ENCODE peak calls at places on chromosomes 16 and 17, in eight cellular contexts. E is tibial nerve, B is upper lobe of left lung, Z is stomach, Y is heart left ventricle, O is A549, U is Peyer's patch, R is transverse colon. S is an unnamed sample. For H3K4me1, the result is how much of the 10 kb centered on the place peaks cover.

GRCh38 chr16:2086812-2087425 is 39.1 kb downstream of the TSC2 start:
- DNase-seq in E (no peak), B (peak), Z (no peak), Y (no peak), O (no peak), U (no peak), R (no peak), S (no peak)

GRCh38 chr17:74433421-74434121 is 1.7 kb downstream of the GPRC5C start:
- DNase-seq in E (no peak), B (peak), Z (peak), Y (no peak), O (no peak), U (no peak), R (no peak), S (no peak)

GRCh38 chr17:59502800-59503199 is 62.6 kb upstream of the DHX40 start:
- DNase-seq in E (no peak), B (no peak), Z (no peak), Y (no peak), O (no peak), U (no peak), R (no peak), S (no peak)

GRCh38 chr16:1871974-1872635 is at the start of gene MEIOB:
- DNase-seq in E (no peak), B (peak), Z (no peak), Y (no peak), O (peak), U (no peak), R (peak), S (no peak)

GRCh38 chr17:73285916-73286862 is 24.5 kb upstream of the CPSF4L start:
- DNase-seq in E (no peak), B (peak), Z (no peak), Y (no peak), O (no peak), U (no peak), R (no peak), S (no peak)

GRCh38 chr17:75102385-75102821 is 7.4 kb upstream of the ARMC7 start:
- DNase-seq in E (no peak), B (no peak), Z (no peak), Y (no peak), O (no peak), U (peak), R (no peak), S (no peak)

GRCh38 chr17:17582372-17582771 is 9.1 kb downstream of the PEMT start:
- DNase-seq in E (no peak), B (no peak), Z (no peak), Y (no peak), O (no peak), U (no peak), R (no peak), S (no peak)

GRCh38 chr16:88654363-88655052 is 3.7 kb upstream of the CYBA start:
- DNase-seq in E (no peak), B (no peak), Z (no peak), Y (no peak), O (no peak), U (no peak), R (no peak), S (no peak)

GRCh38 chr17:76382305-76382802 is 2.1 kb upstream of the SPHK1 start:
- DNase-seq in E (no peak), B (peak), Z (no peak), Y (no peak), O (no peak), U (no peak), R (no peak), S (no peak)

GRCh38 chr17:17860761-17861107 is 23.9 kb upstream of the SREBF1 start:
- DNase-seq in E (no peak), B (no peak), Z (no peak), Y (no peak), O (no peak), U (no peak), R (no peak), S (no peak)

GRCh38 chr16:69404275-69404805 is 18.5 kb upstream of the TERF2 start:
- DNase-seq in E (no peak), B (no peak), Z (peak), Y (no peak), O (peak), U (no peak), R (peak), S (peak)

GRCh38 chr16:65634291-65634690 is 512.4 kb upstream of the CDH11 start:
- DNase-seq in E (no peak), B (no peak), Z (no peak), Y (no peak), O (no peak), U (no peak), R (no peak), S (no peak)

GRCh38 chr17:39808409-39808997 is 55.6 kb downstream of the IKZF3 start:
- DNase-seq in E (no peak), B (no peak), Z (no peak), Y (no peak), O (no peak), U (no peak), R (no peak), S (no peak)

GRCh38 chr16:73232555-73233422 is 184.9 kb upstream of the ZFHX3 start:
- DNase-seq in E (no peak), B (no peak), Z (no peak), Y (peak), O (peak), U (no peak), R (peak), S (peak)

GRCh38 chr16:55437627-55438026 is 41.4 kb upstream of the MMP2 start:
- DNase-seq in E (peak), B (no peak), Z (no peak), Y (no peak), O (no peak), U (no peak), R (no peak), S (no peak)

GRCh38 chr17:7072406-7072805 is 7.6 kb downstream of the CLEC10A start:
- DNase-seq in E (no peak), B (no peak), Z (no peak), Y (no peak), O (no peak), U (no peak), R (no peak), S (no peak)

GRCh38 chr16:14668556-14669223 is 25.4 kb downstream of the PLA2G10 start:
- DNase-seq in E (no peak), B (no peak), Z (no peak), Y (no peak), O (no peak), U (no peak), R (peak), S (no peak)

GRCh38 chr17:42287305-42288077 is 807 bp upstream of the STAT5A start:
- DNase-seq in E (peak), B (no peak), Z (peak), Y (peak), O (no peak), U (peak), R (peak), S (peak)

GRCh38 chr16:72464597-72465368 is 292.8 kb upstream of the PMFBP1 start:
- DNase-seq in E (no peak), B (no peak), Z (no peak), Y (no peak), O (no peak), U (no peak), R (no peak), S (no peak)

GRCh38 chr16:66623755-66624154 is 19.3 kb downstream of the CMTM3 start:
- DNase-seq in E (no peak), B (no peak), Z (no peak), Y (no peak), O (no peak), U (no peak), R (no peak), S (no peak)

GRCh38 chr16:59342669-59343068 is 608.6 kb upstream of the GOT2 start:
- DNase-seq in E (no peak), B (no peak), Z (no peak), Y (no peak), O (no peak), U (no peak), R (no peak), S (no peak)

GRCh38 chr16:66569131-66569530 is 2.9 kb downstream of the CMTM1 start:
- DNase-seq in E (no peak), B (no peak), Z (no peak), Y (no peak), O (no peak), U (no peak), R (no peak), S (no peak)

GRCh38 chr16:57479422-57480126 is 6.7 kb downstream of the DOK4 start:
- DNase-seq in E (no peak), B (no peak), Z (peak), Y (peak), O (no peak), U (no peak), R (peak), S (no peak)

GRCh38 chr17:80908776-80909175 is 82.9 kb upstream of the CHMP6 start:
- DNase-seq in E (no peak), B (peak), Z (no peak), Y (no peak), O (no peak), U (no peak), R (no peak), S (no peak)

GRCh38 chr17:37107406-37108083 is 158.8 kb downstream of the AATF start:
- DNase-seq in E (no peak), B (peak), Z (peak), Y (peak), O (no peak), U (no peak), R (no peak), S (peak)

GRCh38 chr16:53840472-53840871 is 136.5 kb downstream of the FTO start:
- DNase-seq in E (no peak), B (no peak), Z (no peak), Y (no peak), O (no peak), U (no peak), R (no peak), S (no peak)

GRCh38 chr16:85085721-85086120 is 26.6 kb downstream of the CIBAR2 start:
- DNase-seq in E (no peak), B (no peak), Z (no peak), Y (no peak), O (no peak), U (no peak), R (no peak), S (no peak)

GRCh38 chr16:17566656-17567450 is 96.1 kb upstream of the XYLT1 start:
- DNase-seq in E (no peak), B (no peak), Z (no peak), Y (no peak), O (no peak), U (no peak), R (no peak), S (no peak)

GRCh38 chr17:47225436-47225858 is 16.3 kb downstream of the MYL4 start:
- DNase-seq in E (peak), B (no peak), Z (peak), Y (peak), O (no peak), U (no peak), R (peak), S (peak)

GRCh38 chr17:82300228-82300627 is 17.2 kb downstream of the CD7 start:
- DNase-seq in E (no peak), B (no peak), Z (no peak), Y (no peak), O (no peak), U (no peak), R (no peak), S (no peak)
- H3K4me1 ChIP-seq in E (under half), B (under half), Z (under half), Y (under half), O (half or more), U (under half), R (under half), S (under half)

GRCh38 chr17:29331330-29331729 is 37.4 kb upstream of the NUFIP2 start:
- DNase-seq in E (no peak), B (no peak), Z (no peak), Y (no peak), O (no peak), U (no peak), R (no peak), S (no peak)
- TF ChIP-seq POLR2A in E (no peak), B (no peak), Z (no peak), Y (no peak), O (no peak), U (no peak), R (no peak), S (no peak)

DNA sequence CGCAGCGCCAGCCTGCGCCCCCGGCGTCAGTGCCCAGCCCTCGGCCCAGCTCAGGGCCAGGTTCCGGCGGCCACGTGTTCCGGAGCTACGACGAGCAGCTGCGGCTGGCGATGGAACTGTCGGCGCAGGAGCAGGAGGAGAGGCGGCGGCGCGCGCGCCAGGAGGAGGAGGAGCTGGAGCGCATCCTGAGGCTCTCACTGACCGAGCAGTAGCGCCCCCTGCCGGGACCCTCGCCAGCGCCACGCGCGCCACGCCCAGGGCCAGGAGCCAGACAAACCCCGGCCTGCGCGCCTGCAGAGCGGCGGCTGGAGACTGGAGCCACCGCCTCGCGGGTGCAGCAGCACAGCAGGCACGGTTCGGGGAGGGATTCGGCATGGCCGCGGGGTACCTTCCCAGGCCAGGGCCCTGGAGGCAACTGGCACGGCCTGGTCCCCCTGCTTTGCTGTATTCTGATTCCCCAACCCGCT is 9.3 kb downstream of the CORO6 start:
- DNase-seq in E (peak), B (peak), Z (peak), Y (peak), O (no peak), U (peak), R (peak), S (peak)
- H3K4me1 ChIP-seq in E (under half), B (under half), Z (half or more), Y (under half), O (under half), U (under half), R (half or more), S (under half)

DNA sequence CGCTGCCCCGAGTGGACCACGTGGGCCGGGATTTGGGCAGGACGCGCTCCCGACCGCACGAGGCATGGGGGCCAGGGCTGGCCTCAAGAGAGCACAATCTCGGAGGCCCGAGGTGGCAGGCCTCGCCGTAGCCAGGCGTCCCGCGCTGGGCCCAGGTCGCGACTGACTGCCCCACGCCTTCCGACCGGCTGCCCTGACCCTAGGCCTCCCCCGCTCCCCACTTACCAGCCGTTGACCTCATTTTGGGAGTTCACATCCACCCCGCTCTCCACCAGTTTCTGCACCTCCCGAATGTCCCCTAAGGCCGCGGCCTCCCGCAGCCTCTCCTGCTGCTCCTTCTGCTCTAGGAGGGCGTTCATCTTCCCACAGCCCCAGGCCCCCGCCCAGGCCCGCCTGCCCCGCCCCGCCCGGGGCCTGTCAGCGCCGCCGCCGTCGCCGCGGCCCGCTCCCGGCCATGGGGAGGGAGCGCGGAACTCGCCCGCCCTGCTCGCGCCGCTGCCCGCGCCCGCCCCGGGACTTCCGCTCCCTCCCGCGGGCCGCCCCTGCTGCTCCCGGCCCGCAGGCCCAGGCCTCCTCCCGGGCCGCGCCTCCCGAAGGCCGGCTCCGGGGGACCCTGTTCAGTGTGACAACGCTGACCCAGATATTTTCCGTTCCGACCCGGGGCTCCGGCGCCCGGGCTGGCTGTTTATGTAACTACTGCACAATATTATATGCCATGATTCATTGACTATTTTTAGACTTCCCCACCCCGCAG is at the start of gene ANKRD40:
- DNase-seq in E (peak), B (peak), Z (peak), Y (peak), O (peak), U (peak), R (peak), S (peak)
- TF ChIP-seq POLR2A in E (peak), B (peak), Z (no peak), Y (peak), O (peak), U (peak), R (peak), S (peak)

GRCh38 chr17:2202996-2203575 is 100.5 kb downstream of the SMG6 start:
- DNase-seq in E (no peak), B (no peak), Z (no peak), Y (no peak), O (no peak), U (no peak), R (no peak), S (no peak)
- H3K4me1 ChIP-seq in E (under half), B (under half), Z (under half), Y (under half), O (under half), U (under half), R (under half), S (under half)

S was measured in uterus.